ENCODE peak calls at places on chromosomes 12 and 14, in seven cellular contexts. R is mesothelial cell of epicardium, U is NB4, B is ovary, G is BJ, N is bronchial epithelial cell, Y is stomach. T is an unnamed sample.

GRCh38 chr14:74290415-74290814 is 12.3 kb downstream of the ABCD4 start:
- DNase-seq in G (no peak), U (peak; percentile 25), N (peak; percentile 22), R (no peak), Y (no peak), B (no peak), T (no peak)

GRCh38 chr12:115849262-115849943 is 428.1 kb downstream of the MED13L start:
- DNase-seq in R (no peak), B (no peak), U (no peak), Y (no peak), G (no peak), N (no peak), T (no peak)

GRCh38 chr14:63773504-63773903 is 45.6 kb upstream of the SGPP1 start:
- DNase-seq in G (no peak), R (no peak), B (no peak), Y (no peak), N (peak; percentile 82), U (no peak), T (no peak)

GRCh38 chr14:89720741-89721315 is 233.7 kb downstream of the EFCAB11 start:
- DNase-seq in Y (peak; percentile 35), R (no peak), N (no peak), B (no peak), U (peak; percentile 91), G (no peak), T (no peak)

GRCh38 chr12:18595406-18595805 is 142.4 kb downstream of the PLCZ1 start:
- DNase-seq in N (peak; percentile 30), G (no peak), B (no peak), Y (no peak), U (no peak), R (no peak), T (no peak)

GRCh38 chr14:99029150-99029915 is 242.7 kb downstream of the BCL11B start:
- DNase-seq in N (no peak), R (no peak), Y (no peak), B (no peak), U (no peak), G (no peak), T (no peak)

GRCh38 chr12:16096273-16096849 is 181.1 kb downstream of the SLC15A5 start:
- DNase-seq in B (no peak), Y (no peak), N (no peak), R (no peak), U (no peak), G (no peak), T (no peak)

GRCh38 chr12:26845984-26846383 is 13.0 kb upstream of the ITPR2 start:
- DNase-seq in Y (no peak), R (no peak), B (no peak), G (no peak), U (no peak), N (peak; percentile 59), T (peak; percentile 69)

GRCh38 chr12:47551426-47551851 is 154.4 kb downstream of the RPAP3 start:
- DNase-seq in B (no peak), G (peak; percentile 67), R (no peak), N (peak; percentile 64), U (no peak), Y (no peak), T (peak; percentile 14)

GRCh38 chr12:92142251-92142896 is 3.3 kb downstream of the BTG1 start:
- DNase-seq in G (no peak), B (no peak), R (no peak), Y (no peak), U (no peak), N (no peak), T (no peak)

GRCh38 chr12:4281173-4281654 is 7.7 kb downstream of the CCND2 start:
- DNase-seq in Y (no peak), R (no peak), B (no peak), N (no peak), U (no peak), G (no peak), T (no peak)

GRCh38 chr12:49974231-49974675 is 1.5 kb downstream of the AQP6 start:
- DNase-seq in B (peak; percentile 40), G (no peak), U (peak; percentile 48), N (peak; percentile 30), R (no peak), Y (peak; percentile 69), T (peak; percentile 39)

GRCh38 chr12:130967631-130968030 is 13.9 kb downstream of the ADGRD1 start:
- DNase-seq in N (no peak), U (no peak), B (no peak), Y (no peak), R (no peak), G (no peak), T (no peak)

GRCh38 chr12:26077915-26078314 is 46.9 kb downstream of the BHLHE41 start:
- DNase-seq in N (peak; percentile 76), G (no peak), Y (no peak), R (no peak), U (no peak), B (no peak), T (no peak)

GRCh38 chr12:52798003-52798670 is 2.2 kb upstream of the KRT3 start:
- DNase-seq in N (peak; percentile 61), G (no peak), U (no peak), Y (no peak), B (no peak), R (no peak), T (no peak)

GRCh38 chr14:88424573-88424972 is 39.1 kb downstream of the SPATA7 start:
- DNase-seq in N (no peak), U (no peak), B (no peak), Y (no peak), G (peak; percentile 43), R (no peak), T (peak; percentile 3)

GRCh38 chr12:1436015-1436414 is 158.4 kb downstream of the FBXL14 start:
- DNase-seq in U (no peak), N (no peak), R (no peak), B (no peak), G (no peak), Y (no peak), T (no peak)

GRCh38 chr12:1435456-1435855 is 158.9 kb downstream of the FBXL14 start:
- DNase-seq in U (no peak), G (no peak), Y (no peak), N (peak; percentile 54), B (no peak), R (no peak), T (no peak)

GRCh38 chr12:1436996-1437395 is 157.4 kb downstream of the FBXL14 start:
- DNase-seq in N (no peak), Y (no peak), B (no peak), G (no peak), U (no peak), R (no peak), T (no peak)

GRCh38 chr12:1435044-1435443 is 159.3 kb downstream of the FBXL14 start:
- DNase-seq in B (no peak), Y (no peak), N (peak; percentile 3), U (no peak), G (no peak), R (no peak), T (no peak)

DNA sequence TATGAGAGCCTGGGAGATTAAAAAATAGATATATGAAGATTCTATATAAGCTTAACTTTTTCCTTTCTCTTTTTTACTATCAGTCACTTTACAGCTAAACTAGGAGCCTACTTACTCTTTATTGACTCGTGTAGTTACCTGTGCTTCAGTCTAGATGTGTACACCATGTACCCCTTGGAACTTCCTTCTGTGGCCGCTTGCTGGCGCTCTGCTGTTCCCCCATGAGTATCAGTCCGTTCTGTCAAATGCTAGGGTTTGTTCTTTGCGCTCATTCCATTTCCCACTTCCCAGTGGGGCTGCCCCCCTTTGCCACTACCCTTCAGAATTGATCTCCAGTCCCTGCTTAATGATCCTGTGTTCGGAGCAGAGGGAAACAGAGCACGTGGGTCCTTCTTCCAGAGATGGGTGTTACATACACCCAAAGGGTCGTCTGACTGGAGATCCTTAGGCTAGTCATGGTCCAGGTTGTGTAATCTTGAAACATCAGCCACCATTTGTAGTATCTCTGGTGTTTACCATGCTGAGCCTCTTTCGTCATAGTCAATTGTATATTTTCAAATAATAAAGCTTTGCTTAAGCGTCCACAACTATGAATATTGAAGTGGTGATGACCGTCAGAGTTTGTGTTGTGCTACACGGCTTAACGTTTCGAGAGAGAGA is 160.0 kb downstream of the FBXL14 start:
- DNase-seq in Y (no peak), U (peak; percentile 11), G (no peak), B (no peak), R (no peak), N (peak; percentile 27), T (no peak)
- TF ChIP-seq CTCF in Y (no peak), U (no peak), G (no peak), B (no peak), R (no peak), N (no peak), T (no peak)

GRCh38 chr12:121017966-121018491 is 1.7 kb upstream of the C12orf43 start:
- DNase-seq in Y (no peak), N (no peak), U (no peak), G (no peak), B (no peak), R (no peak), T (no peak)
- TF ChIP-seq CTCF in Y (no peak), N (no peak), U (no peak), G (no peak), B (no peak), R (no peak), T (no peak)

GRCh38 chr14:100776681-100777365 is 49.1 kb upstream of the MEG3 start:
- DNase-seq in Y (peak; percentile 14), B (no peak), R (no peak), U (no peak), G (no peak), N (no peak), T (no peak)

GRCh38 chr14:100779691-100780080 is 46.2 kb upstream of the MEG3 start:
- DNase-seq in B (no peak), U (no peak), Y (peak; percentile 20), R (no peak), N (no peak), G (no peak), T (no peak)

GRCh38 chr14:100778951-100779690 is 46.8 kb upstream of the MEG3 start:
- DNase-seq in N (no peak), Y (peak; percentile 21), B (no peak), U (no peak), R (no peak), G (no peak), T (no peak)

GRCh38 chr14:100777366-100778077 is 48.4 kb upstream of the MEG3 start:
- DNase-seq in R (no peak), G (no peak), N (no peak), B (no peak), U (no peak), Y (peak; percentile 1), T (no peak)

GRCh38 chr14:100778078-100778927 is 47.6 kb upstream of the MEG3 start:
- DNase-seq in G (no peak), B (no peak), R (no peak), U (no peak), Y (peak; percentile 8), N (no peak), T (no peak)
- TF ChIP-seq CTCF in G (no peak), B (no peak), R (peak; percentile 18), U (no peak), Y (no peak), N (no peak), T (no peak)

DNA sequence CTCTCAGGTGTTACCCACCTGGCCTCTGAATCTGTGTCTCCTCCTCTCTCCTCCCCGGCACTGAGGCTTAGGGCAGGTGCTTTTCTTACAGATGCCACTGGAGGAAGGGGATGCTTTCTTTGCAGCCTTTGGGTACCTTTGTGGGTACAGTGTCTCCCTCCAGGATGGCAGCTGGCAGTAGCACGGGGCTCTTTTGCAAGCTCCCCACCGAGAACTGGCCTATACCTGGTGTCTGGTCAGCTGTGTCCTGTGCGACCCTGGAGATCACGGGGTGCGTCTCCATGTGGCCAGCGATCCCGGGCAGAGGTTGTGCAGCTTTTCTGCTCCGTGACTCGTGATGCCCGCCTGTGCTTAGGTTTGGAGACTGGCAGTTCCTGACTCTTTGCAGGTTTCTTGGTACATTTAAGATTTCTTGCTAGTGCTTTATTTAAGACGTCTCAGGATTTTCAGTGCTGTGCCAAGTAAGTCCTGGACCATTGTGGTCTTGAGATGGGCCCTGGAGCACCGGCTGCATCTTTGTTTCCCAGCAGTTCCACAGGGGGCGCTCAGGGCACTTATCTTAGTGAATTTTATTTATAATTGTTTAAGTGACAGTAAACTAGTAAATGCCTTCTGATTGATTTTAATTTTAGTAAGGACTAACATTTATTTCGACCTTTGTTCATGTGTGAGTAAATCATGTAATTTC is 68.9 kb downstream of the DDX51 start:
- DNase-seq in N (no peak), Y (no peak), R (no peak), B (no peak), U (no peak), G (no peak), T (no peak)
- TF ChIP-seq CTCF in N (no peak), Y (no peak), R (no peak), B (no peak), U (peak; percentile 29), G (peak; percentile 34), T (no peak)